ENCODE peak calls at places on chromosomes 7 and 10, in nine cellular contexts. J is left cardiac atrium, E is T-helper 1 cell, M is NCI-H82, C is memory B cell, U is Ammon's horn, K is KG1, P is heart right ventricle, A is NCI-H526 treated with DMSO at 0.1 percent for 48 hours. R is an unnamed sample.

GRCh38 chr7:149330914-149331567 is 69.0 kb downstream of the ZNF783 start:
- DNase-seq in C (no peak), P (no peak), E (no peak), U (no peak), A (no peak), M (peak; percentile 13), K (no peak), J (no peak), R (no peak)

GRCh38 chr7:43764039-43764789 is 5.7 kb downstream of the BLVRA start:
- DNase-seq in U (no peak), A (no peak), E (peak; percentile 18), M (no peak), C (peak; percentile 16), P (peak; percentile 31), J (peak; percentile 37), K (no peak), R (peak; percentile 46)

GRCh38 chr10:69911571-69912528 is 110.1 kb downstream of the COL13A1 start:
- DNase-seq in K (no peak), P (no peak), M (no peak), A (no peak), C (no peak), E (no peak), U (peak; percentile 77), J (peak; percentile 40), R (no peak)

GRCh38 chr7:20075415-20075814 is 141.8 kb downstream of the MACC1 start:
- DNase-seq in M (no peak), E (no peak), U (no peak), J (no peak), P (no peak), K (no peak), A (no peak), C (no peak), R (no peak)

GRCh38 chr10:104317195-104318095 is 20.8 kb downstream of the ITPRIP start:
- DNase-seq in J (no peak), K (no peak), M (peak; percentile 42), P (no peak), C (no peak), U (no peak), E (no peak), A (no peak), R (no peak)

GRCh38 chr10:4183761-4184261 is 398.8 kb upstream of the KLF6 start:
- DNase-seq in E (no peak), K (no peak), U (no peak), A (no peak), P (no peak), M (no peak), J (no peak), C (no peak), R (no peak)

GRCh38 chr10:98485959-98486358 is 39.2 kb upstream of the HPS1 start:
- DNase-seq in J (no peak), K (no peak), P (no peak), U (no peak), C (no peak), A (no peak), M (no peak), E (no peak), R (no peak)

GRCh38 chr10:14560274-14560673 is 214.4 kb downstream of the FAM107B start:
- DNase-seq in K (no peak), M (no peak), J (no peak), P (no peak), C (no peak), A (no peak), E (peak; percentile 63), U (peak; percentile 53), R (no peak)

GRCh38 chr10:11165591-11166543 is 148.2 kb downstream of the CELF2 start:
- DNase-seq in K (no peak), E (peak; percentile 71), J (peak; percentile 40), M (no peak), A (no peak), P (peak; percentile 62), C (peak; percentile 61), U (peak; percentile 62), R (no peak)